ENCODE peak calls at places on chromosomes 11 and 22, in seven cellular contexts. One of them, this sample, is unnamed.

GRCh38 chr22:43236401-43237166 is 49.6 kb upstream of the TTLL12 start:
- DNase-seq in brain microvascular endothelial cell: no peak
- DNase-seq in CD8-positive, alpha-beta T cell: no peak
- DNase-seq in AG04450: no peak
- DNase-seq in epithelial cell of esophagus: no peak
- DNase-seq in WERI-Rb-1: no peak
- DNase-seq in heart right ventricle: peak
- DNase-seq in this sample: no peak

GRCh38 chr22:24186892-24187670 is 5.8 kb downstream of the SUSD2 start:
- DNase-seq in epithelial cell of esophagus: no peak
- DNase-seq in heart right ventricle: no peak
- DNase-seq in WERI-Rb-1: no peak
- DNase-seq in AG04450: no peak
- DNase-seq in brain microvascular endothelial cell: no peak
- DNase-seq in CD8-positive, alpha-beta T cell: no peak
- DNase-seq in this sample: no peak

GRCh38 chr11:68127791-68128681 is 6.8 kb upstream of the CHKA start:
- DNase-seq in epithelial cell of esophagus: no peak
- DNase-seq in brain microvascular endothelial cell: no peak
- DNase-seq in AG04450: peak
- DNase-seq in CD8-positive, alpha-beta T cell: no peak
- DNase-seq in heart right ventricle: peak
- DNase-seq in WERI-Rb-1: peak
- DNase-seq in this sample: no peak

GRCh38 chr11:66886671-66887221 is 29.9 kb downstream of the LRFN4 start:
- DNase-seq in epithelial cell of esophagus: peak
- DNase-seq in CD8-positive, alpha-beta T cell: no peak
- DNase-seq in AG04450: no peak
- DNase-seq in WERI-Rb-1: no peak
- DNase-seq in brain microvascular endothelial cell: peak
- DNase-seq in heart right ventricle: peak
- DNase-seq in this sample: no peak

GRCh38 chr11:66568124-66568916 is at the start of gene CTSF:
- DNase-seq in AG04450: peak
- DNase-seq in CD8-positive, alpha-beta T cell: peak
- DNase-seq in WERI-Rb-1: peak
- DNase-seq in heart right ventricle: peak
- DNase-seq in brain microvascular endothelial cell: peak
- DNase-seq in epithelial cell of esophagus: peak
- DNase-seq in this sample: peak

GRCh38 chr11:119340335-119341221 is at the start of gene C1QTNF5:
- DNase-seq in WERI-Rb-1: no peak
- DNase-seq in CD8-positive, alpha-beta T cell: no peak
- DNase-seq in heart right ventricle: peak
- DNase-seq in AG04450: no peak
- DNase-seq in brain microvascular endothelial cell: no peak
- DNase-seq in epithelial cell of esophagus: no peak
- DNase-seq in this sample: peak

GRCh38 chr22:48340727-48341709 is 1486.7 kb downstream of the BRD1 start:
- DNase-seq in brain microvascular endothelial cell: no peak
- DNase-seq in AG04450: no peak
- DNase-seq in heart right ventricle: no peak
- DNase-seq in WERI-Rb-1: no peak
- DNase-seq in epithelial cell of esophagus: no peak
- DNase-seq in CD8-positive, alpha-beta T cell: no peak
- DNase-seq in this sample: peak

GRCh38 chr11:73416711-73417265 is 40.6 kb downstream of the RELT start:
- DNase-seq in AG04450: no peak
- DNase-seq in WERI-Rb-1: no peak
- DNase-seq in heart right ventricle: no peak
- DNase-seq in epithelial cell of esophagus: peak
- DNase-seq in CD8-positive, alpha-beta T cell: no peak
- DNase-seq in brain microvascular endothelial cell: no peak
- DNase-seq in this sample: no peak

DNA sequence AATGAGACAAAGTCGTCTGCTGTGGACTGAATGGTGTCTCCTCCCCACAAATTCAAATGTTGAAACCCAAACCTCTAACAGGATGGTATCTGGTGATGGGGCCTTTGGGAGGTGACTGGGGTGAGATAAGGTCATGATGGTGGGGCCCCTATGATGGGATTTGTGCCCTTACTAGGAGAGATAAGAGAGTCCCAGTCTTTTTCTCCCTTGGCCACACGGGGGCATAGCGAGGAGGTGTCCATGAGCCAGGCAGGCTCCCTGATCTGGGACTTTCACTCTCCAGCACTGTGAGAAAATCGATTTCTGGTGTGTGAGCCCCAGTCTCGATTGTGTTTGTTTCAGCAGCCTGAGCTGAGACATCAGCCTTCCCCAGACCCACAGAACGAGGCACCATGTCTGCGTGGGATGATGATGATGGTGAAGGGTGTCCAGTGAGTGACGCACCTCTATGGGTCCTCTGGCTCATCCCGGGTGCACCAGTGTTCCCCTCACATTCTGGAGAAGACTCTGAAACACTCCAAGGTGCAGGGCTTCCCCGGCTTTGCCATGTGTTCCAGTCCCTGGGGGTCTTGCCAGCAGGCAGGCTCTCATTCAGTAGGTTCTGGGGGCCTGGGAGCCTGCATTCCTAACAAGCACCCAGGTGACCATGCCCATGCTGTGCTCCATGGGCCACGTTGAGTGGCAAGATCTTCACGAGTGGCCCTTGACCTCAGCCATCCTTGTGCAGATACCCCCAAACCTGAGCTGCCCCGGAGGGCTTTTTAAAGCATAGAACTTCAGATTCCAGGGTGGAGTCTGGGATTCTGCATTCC is 363.0 kb downstream of the CTTN start:
- DNase-seq in CD8-positive, alpha-beta T cell: no peak
- DNase-seq in WERI-Rb-1: no peak
- DNase-seq in epithelial cell of esophagus: no peak
- DNase-seq in heart right ventricle: no peak
- DNase-seq in brain microvascular endothelial cell: no peak
- DNase-seq in AG04450: no peak
- DNase-seq in this sample: no peak
- TF ChIP-seq CTCF in CD8-positive, alpha-beta T cell: no peak
- TF ChIP-seq CTCF in WERI-Rb-1: peak
- TF ChIP-seq CTCF in epithelial cell of esophagus: no peak
- TF ChIP-seq CTCF in heart right ventricle: no peak
- TF ChIP-seq CTCF in brain microvascular endothelial cell: no peak
- TF ChIP-seq CTCF in AG04450: no peak
- TF ChIP-seq CTCF in this sample: no peak

GRCh38 chr11:86696004-86696403 is 23.6 kb upstream of the ME3 start:
- DNase-seq in heart right ventricle: no peak
- DNase-seq in brain microvascular endothelial cell: peak
- DNase-seq in AG04450: peak
- DNase-seq in WERI-Rb-1: no peak
- DNase-seq in epithelial cell of esophagus: peak
- DNase-seq in CD8-positive, alpha-beta T cell: no peak
- DNase-seq in this sample: no peak
- H3K4me3 ChIP-seq in heart right ventricle: no peak
- H3K4me3 ChIP-seq in brain microvascular endothelial cell: no peak
- H3K4me3 ChIP-seq in AG04450: no peak
- H3K4me3 ChIP-seq in WERI-Rb-1: no peak
- H3K4me3 ChIP-seq in epithelial cell of esophagus: no peak
- H3K4me3 ChIP-seq in CD8-positive, alpha-beta T cell: no peak
- H3K4me3 ChIP-seq in this sample: no peak

DNA sequence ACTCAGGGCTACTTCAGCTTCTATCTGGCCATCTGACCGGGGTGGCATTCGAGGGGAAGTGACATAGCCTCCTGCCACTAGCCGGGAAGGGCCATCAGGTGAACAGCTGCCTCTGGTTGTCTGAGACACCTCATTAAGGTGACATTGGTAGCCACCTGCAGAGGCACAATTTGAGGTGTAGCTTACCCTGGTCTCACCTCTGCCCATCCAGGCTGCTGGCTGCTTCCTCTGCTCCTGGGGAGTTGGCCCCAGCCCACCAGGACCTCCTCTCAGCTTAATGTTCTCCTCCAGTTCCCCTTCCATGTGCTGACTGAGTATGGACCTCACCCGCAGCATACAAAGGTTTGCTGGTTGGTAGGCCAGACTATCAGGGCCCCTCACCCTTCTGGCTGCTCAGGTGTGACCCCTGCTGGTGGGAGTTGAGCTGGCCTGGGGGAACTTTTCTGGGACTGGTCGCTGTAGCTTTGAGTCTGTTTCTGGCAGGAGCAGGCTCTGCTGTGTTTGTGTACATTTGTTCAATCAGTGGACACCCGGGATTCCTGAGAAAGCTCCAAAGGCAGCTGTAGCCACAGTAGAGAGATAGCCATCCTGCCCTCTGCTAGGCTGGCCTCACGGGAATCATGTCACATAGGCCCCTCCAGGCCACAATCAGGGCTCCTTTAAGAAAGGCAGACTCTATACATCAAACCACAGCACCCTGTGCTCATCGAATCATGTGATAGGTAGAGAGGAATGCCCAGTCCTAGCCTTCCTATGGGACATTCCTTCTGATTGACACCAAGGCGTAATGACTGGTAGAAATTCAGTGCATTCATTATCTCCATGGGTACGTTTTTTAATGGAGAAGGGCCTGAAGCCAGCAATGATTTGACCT is 295.1 kb upstream of the PLET1 start:
- DNase-seq in AG04450: no peak
- DNase-seq in CD8-positive, alpha-beta T cell: peak
- DNase-seq in brain microvascular endothelial cell: peak
- DNase-seq in WERI-Rb-1: peak
- DNase-seq in epithelial cell of esophagus: peak
- DNase-seq in heart right ventricle: peak
- DNase-seq in this sample: peak
- TF ChIP-seq CTCF in AG04450: peak
- TF ChIP-seq CTCF in CD8-positive, alpha-beta T cell: peak
- TF ChIP-seq CTCF in brain microvascular endothelial cell: peak
- TF ChIP-seq CTCF in WERI-Rb-1: peak
- TF ChIP-seq CTCF in epithelial cell of esophagus: peak
- TF ChIP-seq CTCF in heart right ventricle: peak
- TF ChIP-seq CTCF in this sample: peak

GRCh38 chr11:8790964-8791363 is 108.4 kb downstream of the RPL27A start:
- DNase-seq in brain microvascular endothelial cell: no peak
- DNase-seq in CD8-positive, alpha-beta T cell: no peak
- DNase-seq in WERI-Rb-1: no peak
- DNase-seq in epithelial cell of esophagus: no peak
- DNase-seq in heart right ventricle: no peak
- DNase-seq in AG04450: no peak
- DNase-seq in this sample: no peak

GRCh38 chr11:8794677-8795103 is 112.1 kb downstream of the RPL27A start:
- DNase-seq in CD8-positive, alpha-beta T cell: no peak
- DNase-seq in WERI-Rb-1: peak
- DNase-seq in AG04450: no peak
- DNase-seq in heart right ventricle: no peak
- DNase-seq in epithelial cell of esophagus: no peak
- DNase-seq in brain microvascular endothelial cell: no peak
- DNase-seq in this sample: no peak

GRCh38 chr11:8792636-8793035 is 110.0 kb downstream of the RPL27A start:
- DNase-seq in epithelial cell of esophagus: no peak
- DNase-seq in CD8-positive, alpha-beta T cell: no peak
- DNase-seq in WERI-Rb-1: no peak
- DNase-seq in brain microvascular endothelial cell: no peak
- DNase-seq in heart right ventricle: no peak
- DNase-seq in AG04450: no peak
- DNase-seq in this sample: no peak

GRCh38 chr11:8794126-8794525 is 111.5 kb downstream of the RPL27A start:
- DNase-seq in WERI-Rb-1: no peak
- DNase-seq in heart right ventricle: no peak
- DNase-seq in CD8-positive, alpha-beta T cell: no peak
- DNase-seq in AG04450: no peak
- DNase-seq in epithelial cell of esophagus: no peak
- DNase-seq in brain microvascular endothelial cell: no peak
- DNase-seq in this sample: no peak

GRCh38 chr11:8793114-8793777 is 110.7 kb downstream of the RPL27A start:
- DNase-seq in brain microvascular endothelial cell: no peak
- DNase-seq in WERI-Rb-1: no peak
- DNase-seq in CD8-positive, alpha-beta T cell: no peak
- DNase-seq in epithelial cell of esophagus: no peak
- DNase-seq in AG04450: no peak
- DNase-seq in heart right ventricle: no peak
- DNase-seq in this sample: no peak
- H3K4me3 ChIP-seq in brain microvascular endothelial cell: no peak
- H3K4me3 ChIP-seq in WERI-Rb-1: no peak
- H3K4me3 ChIP-seq in CD8-positive, alpha-beta T cell: no peak
- H3K4me3 ChIP-seq in epithelial cell of esophagus: no peak
- H3K4me3 ChIP-seq in AG04450: no peak
- H3K4me3 ChIP-seq in heart right ventricle: no peak
- H3K4me3 ChIP-seq in this sample: no peak

GRCh38 chr11:44351898-44352498 is 42.1 kb upstream of the ALX4 start:
- DNase-seq in WERI-Rb-1: no peak
- DNase-seq in epithelial cell of esophagus: no peak
- DNase-seq in brain microvascular endothelial cell: no peak
- DNase-seq in AG04450: no peak
- DNase-seq in heart right ventricle: no peak
- DNase-seq in CD8-positive, alpha-beta T cell: no peak
- DNase-seq in this sample: no peak
- TF ChIP-seq CTCF in WERI-Rb-1: no peak
- TF ChIP-seq CTCF in epithelial cell of esophagus: no peak
- TF ChIP-seq CTCF in brain microvascular endothelial cell: peak
- TF ChIP-seq CTCF in AG04450: no peak
- TF ChIP-seq CTCF in heart right ventricle: no peak
- TF ChIP-seq CTCF in CD8-positive, alpha-beta T cell: no peak
- TF ChIP-seq CTCF in this sample: no peak

DNA sequence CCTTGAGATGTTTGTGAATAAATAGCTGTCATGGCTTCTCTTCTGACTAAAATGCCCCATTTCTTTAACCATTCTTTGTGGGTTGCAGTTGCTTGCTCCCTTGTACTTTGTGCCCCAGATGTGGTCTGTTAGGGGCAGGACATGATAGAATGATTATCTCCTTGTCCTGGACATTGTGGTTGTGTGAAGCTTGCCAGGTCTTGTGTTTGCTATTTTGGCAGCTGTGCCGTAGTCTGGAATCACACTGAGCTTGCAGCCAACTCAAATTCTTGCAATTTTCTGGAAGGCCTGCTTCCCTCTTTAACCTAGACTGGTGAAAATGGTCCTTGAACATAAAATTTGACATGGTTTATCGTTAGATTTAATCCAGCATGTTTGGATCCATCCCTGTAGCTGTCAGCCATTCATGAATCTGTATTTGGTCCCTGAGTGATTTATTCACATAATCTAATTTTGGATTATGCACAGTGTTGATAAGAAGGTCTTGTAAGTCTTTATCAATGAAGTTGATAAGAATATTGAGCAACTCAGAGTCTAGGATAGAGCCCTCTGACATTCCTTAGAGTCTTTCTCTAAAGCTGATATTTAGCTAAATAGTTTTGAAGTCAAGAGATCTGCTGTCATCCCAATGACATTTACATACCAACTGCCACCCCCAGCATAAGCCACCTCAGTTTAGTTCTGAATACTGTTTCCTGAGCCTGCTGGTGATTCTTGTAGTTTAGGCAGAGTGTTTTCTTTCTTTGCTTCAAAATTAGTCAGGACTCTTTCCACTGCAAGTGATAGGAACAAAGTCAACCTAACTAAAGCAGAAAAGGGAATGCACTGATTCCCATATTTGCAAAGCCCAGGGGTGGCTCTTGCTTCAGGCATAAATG is 9.7 kb downstream of the SPON1 start:
- DNase-seq in brain microvascular endothelial cell: no peak
- DNase-seq in CD8-positive, alpha-beta T cell: no peak
- DNase-seq in WERI-Rb-1: no peak
- DNase-seq in AG04450: no peak
- DNase-seq in epithelial cell of esophagus: no peak
- DNase-seq in heart right ventricle: no peak
- DNase-seq in this sample: no peak
- H3K4me3 ChIP-seq in brain microvascular endothelial cell: no peak
- H3K4me3 ChIP-seq in CD8-positive, alpha-beta T cell: no peak
- H3K4me3 ChIP-seq in WERI-Rb-1: no peak
- H3K4me3 ChIP-seq in AG04450: no peak
- H3K4me3 ChIP-seq in epithelial cell of esophagus: no peak
- H3K4me3 ChIP-seq in heart right ventricle: no peak
- H3K4me3 ChIP-seq in this sample: no peak

This sample was measured in dorsolateral prefrontal cortex.